ENCODE peak calls at places on chromosome X, in seven cellular contexts. O, S, L, N, M, P and Q are unnamed samples.

GRCh38 chrX:52585892-52586291 is 68.8 kb downstream of the SSX7 start:
- ATAC-seq in O (no peak), S (no peak), L (no peak), N (no peak), M (no peak), P (no peak), Q (no peak)

GRCh38 chrX:40166582-40166981 is 68.8 kb upstream of the BCOR start:
- ATAC-seq in O (no peak), S (no peak), L (no peak), N (no peak), M (no peak), P (no peak), Q (no peak)

GRCh38 chrX:9456250-9457074 is 8.4 kb upstream of the TBL1X start:
- ATAC-seq in O (peak; percentile 93), S (peak; percentile 57), L (peak; percentile 94), N (no peak), M (peak; percentile 90), P (no peak), Q (no peak)

GRCh38 chrX:49176421-49177326 is 5.0 kb downstream of the PLP2 start:
- ATAC-seq in O (no peak), S (no peak), L (no peak), N (no peak), M (no peak), P (no peak), Q (peak; percentile 60)

GRCh38 chrX:42803320-42803719 is 25.4 kb upstream of the PPP1R2C start:
- ATAC-seq in O (no peak), S (no peak), L (no peak), N (no peak), M (no peak), P (no peak), Q (no peak)

GRCh38 chrX:41043950-41044349 is 41.3 kb upstream of the USP9X start:
- ATAC-seq in O (no peak), S (no peak), L (no peak), N (no peak), M (no peak), P (no peak), Q (no peak)

GRCh38 chrX:70033348-70033747 is 16.4 kb downstream of the AWAT2 start:
- ATAC-seq in O (peak; percentile 52), S (no peak), L (no peak), N (peak; percentile 93), M (no peak), P (peak; percentile 63), Q (no peak)

GRCh38 chrX:74578137-74578536 is 36.3 kb downstream of the RLIM start:
- ATAC-seq in O (no peak), S (no peak), L (no peak), N (no peak), M (no peak), P (no peak), Q (no peak)

GRCh38 chrX:110304884-110305283 is 13.0 kb downstream of the AMMECR1 start:
- ATAC-seq in O (no peak), S (no peak), L (no peak), N (peak; percentile 32), M (no peak), P (no peak), Q (no peak)

GRCh38 chrX:150062292-150063137 is 124.2 kb upstream of the EOLA2 start:
- ATAC-seq in O (no peak), S (peak; percentile 74), L (no peak), N (no peak), M (no peak), P (peak; percentile 72), Q (peak; percentile 33)

GRCh38 chrX:53481816-53482485 is 47.8 kb upstream of the HSD17B10 start:
- ATAC-seq in O (no peak), S (peak; percentile 31), L (peak; percentile 59), N (peak; percentile 64), M (no peak), P (peak; percentile 92), Q (peak; percentile 61)

GRCh38 chrX:73556159-73556558 is 6.8 kb upstream of the CHIC1 start:
- ATAC-seq in O (no peak), S (no peak), L (no peak), N (no peak), M (no peak), P (no peak), Q (no peak)

GRCh38 chrX:13029341-13029740 is 15.1 kb downstream of the FAM9C start:
- ATAC-seq in O (peak; percentile 68), S (no peak), L (peak; percentile 20), N (peak; percentile 68), M (no peak), P (peak; percentile 62), Q (no peak)

GRCh38 chrX:3044671-3045070 is 3.4 kb downstream of the ARSF start:
- ATAC-seq in O (peak; percentile 79), S (no peak), L (no peak), N (no peak), M (no peak), P (no peak), Q (no peak)

GRCh38 chrX:72349190-72349589 is 43.5 kb upstream of the CITED1 start:
- ATAC-seq in O (no peak), S (no peak), L (no peak), N (no peak), M (no peak), P (no peak), Q (no peak)

GRCh38 chrX:106912864-106913263 is 7.3 kb upstream of the CLDN2 start:
- ATAC-seq in O (peak; percentile 92), S (no peak), L (no peak), N (no peak), M (no peak), P (peak; percentile 54), Q (no peak)

GRCh38 chrX:124358796-124359386 is 12.5 kb downstream of the SH2D1A start:
- ATAC-seq in O (no peak), S (no peak), L (peak; percentile 84), N (no peak), M (peak; percentile 54), P (no peak), Q (no peak)

GRCh38 chrX:120746153-120746552 is 116.3 kb upstream of the C1GALT1C1 start:
- ATAC-seq in O (no peak), S (no peak), L (no peak), N (no peak), M (no peak), P (no peak), Q (no peak)

GRCh38 chrX:83508006-83508405 is at the start of gene POU3F4:
- ATAC-seq in O (peak; percentile 44), S (no peak), L (no peak), N (no peak), M (no peak), P (peak; percentile 76), Q (no peak)

GRCh38 chrX:21840199-21840557 is 761 bp downstream of the MBTPS2 start:
- ATAC-seq in O (no peak), S (no peak), L (no peak), N (no peak), M (no peak), P (no peak), Q (no peak)

GRCh38 chrX:33138677-33139249 is 72.6 kb downstream of the DMD start:
- ATAC-seq in O (no peak), S (no peak), L (no peak), N (no peak), M (no peak), P (no peak), Q (no peak)

GRCh38 chrX:29992083-29992482 is 223.3 kb upstream of the MAGEB2 start:
- ATAC-seq in O (no peak), S (no peak), L (no peak), N (no peak), M (no peak), P (no peak), Q (no peak)

GRCh38 chrX:23764585-23764984 is 18.4 kb upstream of the SAT1 start:
- ATAC-seq in O (no peak), S (no peak), L (no peak), N (no peak), M (no peak), P (no peak), Q (no peak)

GRCh38 chrX:11791537-11791936 is 33.5 kb downstream of the MSL3 start:
- ATAC-seq in O (no peak), S (no peak), L (no peak), N (no peak), M (no peak), P (no peak), Q (no peak)